ENCODE peak calls at places on chromosome 2, in seven cellular contexts. One of them, this sample, is unnamed. For H3K9me3, the result is how much of the 10 kb centered on the place peaks cover.

GRCh38 chr2:11809586-11810236 is 63.3 kb downstream of the LPIN1 start:
- DNase-seq in psoas muscle: no peak
- DNase-seq in PC-3: no peak
- DNase-seq in thoracic aorta: no peak
- DNase-seq in testis: no peak
- DNase-seq in uterus: no peak
- DNase-seq in gastrocnemius medialis: no peak
- DNase-seq in this sample: no peak

GRCh38 chr2:123434681-123435080 is 590.4 kb upstream of the CNTNAP5 start:
- DNase-seq in psoas muscle: no peak
- DNase-seq in PC-3: no peak
- DNase-seq in thoracic aorta: no peak
- DNase-seq in testis: no peak
- DNase-seq in uterus: no peak
- DNase-seq in gastrocnemius medialis: no peak
- DNase-seq in this sample: no peak

GRCh38 chr2:237471457-237472186 is 15.4 kb upstream of the MLPH start:
- DNase-seq in psoas muscle: peak
- DNase-seq in PC-3: peak
- DNase-seq in thoracic aorta: no peak
- DNase-seq in testis: peak
- DNase-seq in uterus: no peak
- DNase-seq in gastrocnemius medialis: no peak
- DNase-seq in this sample: peak

GRCh38 chr2:23673830-23674679 is 252.9 kb downstream of the ATAD2B start:
- DNase-seq in psoas muscle: no peak
- DNase-seq in PC-3: peak
- DNase-seq in thoracic aorta: no peak
- DNase-seq in testis: peak
- DNase-seq in uterus: no peak
- DNase-seq in gastrocnemius medialis: no peak
- DNase-seq in this sample: no peak

GRCh38 chr2:79622508-79622907 is 109.7 kb downstream of the CTNNA2 start:
- DNase-seq in psoas muscle: no peak
- DNase-seq in PC-3: no peak
- DNase-seq in thoracic aorta: no peak
- DNase-seq in testis: no peak
- DNase-seq in uterus: no peak
- DNase-seq in gastrocnemius medialis: no peak
- DNase-seq in this sample: no peak

GRCh38 chr2:3195865-3196504 is 181.6 kb downstream of the EIPR1 start:
- DNase-seq in psoas muscle: no peak
- DNase-seq in PC-3: no peak
- DNase-seq in thoracic aorta: no peak
- DNase-seq in testis: no peak
- DNase-seq in uterus: no peak
- DNase-seq in gastrocnemius medialis: no peak
- DNase-seq in this sample: no peak

GRCh38 chr2:175004730-175004979 is 526 bp downstream of the CHN1 start:
- DNase-seq in psoas muscle: no peak
- DNase-seq in PC-3: no peak
- DNase-seq in thoracic aorta: no peak
- DNase-seq in testis: peak
- DNase-seq in uterus: no peak
- DNase-seq in gastrocnemius medialis: no peak
- DNase-seq in this sample: peak

GRCh38 chr2:73685770-73686438 is 43.7 kb upstream of the NAT8 start:
- DNase-seq in psoas muscle: no peak
- DNase-seq in PC-3: no peak
- DNase-seq in thoracic aorta: no peak
- DNase-seq in testis: no peak
- DNase-seq in uterus: no peak
- DNase-seq in gastrocnemius medialis: no peak
- DNase-seq in this sample: no peak

GRCh38 chr2:227655454-227655853 is 11.2 kb upstream of the SCYGR5 start:
- DNase-seq in psoas muscle: no peak
- DNase-seq in PC-3: peak
- DNase-seq in thoracic aorta: no peak
- DNase-seq in testis: no peak
- DNase-seq in uterus: no peak
- DNase-seq in gastrocnemius medialis: peak
- DNase-seq in this sample: no peak

GRCh38 chr2:180520816-180521595 is 459.4 kb upstream of the UBE2E3 start:
- DNase-seq in psoas muscle: no peak
- DNase-seq in PC-3: peak
- DNase-seq in thoracic aorta: no peak
- DNase-seq in testis: no peak
- DNase-seq in uterus: no peak
- DNase-seq in gastrocnemius medialis: no peak
- DNase-seq in this sample: no peak

GRCh38 chr2:2840681-2841300 is 509.7 kb upstream of the MYT1L start:
- DNase-seq in psoas muscle: no peak
- DNase-seq in PC-3: no peak
- DNase-seq in thoracic aorta: no peak
- DNase-seq in testis: no peak
- DNase-seq in uterus: no peak
- DNase-seq in gastrocnemius medialis: no peak
- DNase-seq in this sample: no peak

GRCh38 chr2:45168731-45169338 is 159.6 kb upstream of the SIX2 start:
- DNase-seq in psoas muscle: peak
- DNase-seq in PC-3: peak
- DNase-seq in thoracic aorta: no peak
- DNase-seq in testis: peak
- DNase-seq in uterus: no peak
- DNase-seq in gastrocnemius medialis: no peak
- DNase-seq in this sample: peak

GRCh38 chr2:6526093-6526824 is 339.4 kb downstream of the CMPK2 start:
- DNase-seq in psoas muscle: no peak
- DNase-seq in PC-3: peak
- DNase-seq in thoracic aorta: no peak
- DNase-seq in testis: no peak
- DNase-seq in uterus: no peak
- DNase-seq in gastrocnemius medialis: no peak
- DNase-seq in this sample: peak

GRCh38 chr2:222655406-222655747 is 515 bp downstream of the FARSB start:
- DNase-seq in psoas muscle: no peak
- DNase-seq in PC-3: peak
- DNase-seq in thoracic aorta: no peak
- DNase-seq in testis: no peak
- DNase-seq in uterus: no peak
- DNase-seq in gastrocnemius medialis: no peak
- DNase-seq in this sample: peak

GRCh38 chr2:71458413-71459083 is 5.2 kb downstream of the DYSF start:
- DNase-seq in psoas muscle: no peak
- DNase-seq in PC-3: peak
- DNase-seq in thoracic aorta: no peak
- DNase-seq in testis: no peak
- DNase-seq in uterus: no peak
- DNase-seq in gastrocnemius medialis: peak
- DNase-seq in this sample: no peak

GRCh38 chr2:12533337-12533736 is 183.4 kb upstream of the TRIB2 start:
- DNase-seq in psoas muscle: no peak
- DNase-seq in PC-3: peak
- DNase-seq in thoracic aorta: no peak
- DNase-seq in testis: no peak
- DNase-seq in uterus: no peak
- DNase-seq in gastrocnemius medialis: no peak
- DNase-seq in this sample: no peak

GRCh38 chr2:119290859-119291587 is 67.4 kb downstream of the STEAP3 start:
- DNase-seq in psoas muscle: peak
- DNase-seq in PC-3: peak
- DNase-seq in thoracic aorta: no peak
- DNase-seq in testis: peak
- DNase-seq in uterus: peak
- DNase-seq in gastrocnemius medialis: peak
- DNase-seq in this sample: peak
- TF ChIP-seq CTCF in psoas muscle: peak
- TF ChIP-seq CTCF in PC-3: peak
- TF ChIP-seq CTCF in thoracic aorta: no peak
- TF ChIP-seq CTCF in testis: peak
- TF ChIP-seq CTCF in uterus: peak
- TF ChIP-seq CTCF in gastrocnemius medialis: peak
- TF ChIP-seq CTCF in this sample: peak

GRCh38 chr2:238473523-238473922 is 46.8 kb downstream of the ASB1 start:
- DNase-seq in psoas muscle: no peak
- DNase-seq in PC-3: no peak
- DNase-seq in thoracic aorta: no peak
- DNase-seq in testis: no peak
- DNase-seq in uterus: no peak
- DNase-seq in gastrocnemius medialis: no peak
- DNase-seq in this sample: no peak
- H3K9me3 ChIP-seq in psoas muscle: under half
- H3K9me3 ChIP-seq in PC-3: under half
- H3K9me3 ChIP-seq in thoracic aorta: under half
- H3K9me3 ChIP-seq in testis: under half
- H3K9me3 ChIP-seq in uterus: under half
- H3K9me3 ChIP-seq in gastrocnemius medialis: under half
- H3K9me3 ChIP-seq in this sample: under half

GRCh38 chr2:60394467-60394866 is 159.0 kb downstream of the BCL11A start:
- DNase-seq in psoas muscle: no peak
- DNase-seq in PC-3: peak
- DNase-seq in thoracic aorta: no peak
- DNase-seq in testis: no peak
- DNase-seq in uterus: no peak
- DNase-seq in gastrocnemius medialis: no peak
- DNase-seq in this sample: no peak

GRCh38 chr2:60405266-60405665 is 148.2 kb downstream of the BCL11A start:
- DNase-seq in psoas muscle: no peak
- DNase-seq in PC-3: no peak
- DNase-seq in thoracic aorta: no peak
- DNase-seq in testis: no peak
- DNase-seq in uterus: no peak
- DNase-seq in gastrocnemius medialis: no peak
- DNase-seq in this sample: no peak

GRCh38 chr2:60406192-60406591 is 147.3 kb downstream of the BCL11A start:
- DNase-seq in psoas muscle: no peak
- DNase-seq in PC-3: no peak
- DNase-seq in thoracic aorta: no peak
- DNase-seq in testis: no peak
- DNase-seq in uterus: no peak
- DNase-seq in gastrocnemius medialis: no peak
- DNase-seq in this sample: no peak

DNA sequence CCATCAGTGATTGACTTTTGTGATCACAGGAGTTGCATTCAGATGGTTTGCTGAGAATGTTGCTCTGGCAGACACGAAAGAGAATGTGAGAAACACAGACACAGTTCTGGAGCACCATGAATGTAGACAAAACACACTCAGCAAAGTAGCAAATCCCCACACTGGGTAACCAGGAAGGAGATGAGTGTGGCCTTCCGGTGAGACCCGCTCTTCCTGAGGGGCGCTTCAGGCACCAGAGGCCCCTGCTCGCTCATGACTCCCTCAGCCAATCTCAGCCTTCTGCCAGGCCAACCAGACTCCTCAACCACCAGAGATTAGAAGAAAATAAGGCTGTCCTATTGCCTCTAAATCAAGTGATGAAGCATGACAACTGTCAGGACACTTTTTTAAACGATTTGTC is 153.0 kb downstream of the BCL11A start:
- DNase-seq in psoas muscle: no peak
- DNase-seq in PC-3: no peak
- DNase-seq in thoracic aorta: no peak
- DNase-seq in testis: no peak
- DNase-seq in uterus: no peak
- DNase-seq in gastrocnemius medialis: no peak
- DNase-seq in this sample: no peak
- TF ChIP-seq CTCF in psoas muscle: no peak
- TF ChIP-seq CTCF in PC-3: no peak
- TF ChIP-seq CTCF in thoracic aorta: no peak
- TF ChIP-seq CTCF in testis: no peak
- TF ChIP-seq CTCF in uterus: no peak
- TF ChIP-seq CTCF in gastrocnemius medialis: no peak
- TF ChIP-seq CTCF in this sample: no peak

GRCh38 chr2:196652869-196653268 is 13.4 kb downstream of the CCDC150 start:
- DNase-seq in psoas muscle: no peak
- DNase-seq in PC-3: no peak
- DNase-seq in thoracic aorta: no peak
- DNase-seq in testis: no peak
- DNase-seq in uterus: no peak
- DNase-seq in gastrocnemius medialis: no peak
- DNase-seq in this sample: no peak

GRCh38 chr2:196653843-196654242 is 14.3 kb downstream of the CCDC150 start:
- DNase-seq in psoas muscle: no peak
- DNase-seq in PC-3: no peak
- DNase-seq in thoracic aorta: no peak
- DNase-seq in testis: no peak
- DNase-seq in uterus: no peak
- DNase-seq in gastrocnemius medialis: no peak
- DNase-seq in this sample: no peak

GRCh38 chr2:196651387-196652094 is 12.0 kb downstream of the CCDC150 start:
- DNase-seq in psoas muscle: no peak
- DNase-seq in PC-3: no peak
- DNase-seq in thoracic aorta: no peak
- DNase-seq in testis: no peak
- DNase-seq in uterus: no peak
- DNase-seq in gastrocnemius medialis: no peak
- DNase-seq in this sample: no peak

GRCh38 chr2:196649202-196649601 is 9.7 kb downstream of the CCDC150 start:
- DNase-seq in psoas muscle: no peak
- DNase-seq in PC-3: no peak
- DNase-seq in thoracic aorta: no peak
- DNase-seq in testis: no peak
- DNase-seq in uterus: no peak
- DNase-seq in gastrocnemius medialis: no peak
- DNase-seq in this sample: no peak
- H3K9me3 ChIP-seq in psoas muscle: under half
- H3K9me3 ChIP-seq in PC-3: under half
- H3K9me3 ChIP-seq in thoracic aorta: under half
- H3K9me3 ChIP-seq in testis: under half
- H3K9me3 ChIP-seq in uterus: under half
- H3K9me3 ChIP-seq in gastrocnemius medialis: under half
- H3K9me3 ChIP-seq in this sample: under half

DNA sequence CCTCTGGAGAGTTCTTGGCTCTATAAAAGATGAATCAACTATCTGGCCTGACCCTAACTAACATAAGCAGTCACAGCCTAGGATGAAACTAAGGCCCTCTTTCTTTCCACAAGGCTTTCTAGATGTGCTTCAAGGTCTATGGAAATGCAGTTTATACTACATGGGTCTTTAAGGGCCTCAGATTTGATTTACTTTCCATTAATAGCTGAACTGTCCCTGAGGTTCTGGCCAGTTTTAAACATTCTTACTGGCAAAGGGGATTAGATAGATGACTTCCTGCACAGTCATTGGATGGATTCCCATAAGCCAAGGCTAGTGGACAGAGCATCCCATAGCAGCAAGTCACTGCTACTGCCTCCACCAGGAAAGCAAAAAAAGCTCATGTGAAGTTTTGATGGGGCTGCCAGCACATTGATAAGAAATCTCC is 38.1 kb upstream of the LCLAT1 start:
- DNase-seq in psoas muscle: no peak
- DNase-seq in PC-3: no peak
- DNase-seq in thoracic aorta: no peak
- DNase-seq in testis: no peak
- DNase-seq in uterus: no peak
- DNase-seq in gastrocnemius medialis: no peak
- DNase-seq in this sample: no peak
- TF ChIP-seq CTCF in psoas muscle: no peak
- TF ChIP-seq CTCF in PC-3: no peak
- TF ChIP-seq CTCF in thoracic aorta: no peak
- TF ChIP-seq CTCF in testis: no peak
- TF ChIP-seq CTCF in uterus: no peak
- TF ChIP-seq CTCF in gastrocnemius medialis: no peak
- TF ChIP-seq CTCF in this sample: peak

GRCh38 chr2:4502230-4502843 is 799.0 kb downstream of the DCDC2C start:
- DNase-seq in psoas muscle: no peak
- DNase-seq in PC-3: no peak
- DNase-seq in thoracic aorta: no peak
- DNase-seq in testis: no peak
- DNase-seq in uterus: no peak
- DNase-seq in gastrocnemius medialis: no peak
- DNase-seq in this sample: no peak
- H3K9me3 ChIP-seq in psoas muscle: under half
- H3K9me3 ChIP-seq in PC-3: under half
- H3K9me3 ChIP-seq in thoracic aorta: under half
- H3K9me3 ChIP-seq in testis: under half
- H3K9me3 ChIP-seq in uterus: under half
- H3K9me3 ChIP-seq in gastrocnemius medialis: under half
- H3K9me3 ChIP-seq in this sample: under half

This sample was measured in WERI-Rb-1.